ENCODE peak calls at places on chromosomes 7 and 10, in four cellular contexts. One of them, this sample, is unnamed.
A peak's percentile ranks its signal among the peaks of the same experiment; 100 is the strongest.

GRCh38 chr10:23656735-23657134 is 217.9 kb downstream of the OTUD1 start:
- DNase-seq in brain microvascular endothelial cell: no peak
- DNase-seq in stomach: no peak
- DNase-seq in activated B cell treated with CpG ODN at 0.5 μM for 24 hours: no peak
- DNase-seq in this sample: no peak

GRCh38 chr10:47349941-47350371 is 1.8 kb downstream of the RBP3 start:
- DNase-seq in activated B cell treated with CpG ODN at 0.5 μM for 24 hours: no peak
- DNase-seq in brain microvascular endothelial cell: no peak
- DNase-seq in stomach: no peak
- DNase-seq in this sample: no peak

GRCh38 chr7:76352193-76352592 is 6.6 kb downstream of the YWHAG start:
- DNase-seq in activated B cell treated with CpG ODN at 0.5 μM for 24 hours: no peak
- DNase-seq in stomach: no peak
- DNase-seq in brain microvascular endothelial cell: no peak
- DNase-seq in this sample: no peak

GRCh38 chr7:45985902-45986301 is 64.8 kb upstream of the IGFBP3 start:
- DNase-seq in activated B cell treated with CpG ODN at 0.5 μM for 24 hours: no peak
- DNase-seq in brain microvascular endothelial cell: peak; percentile 46
- DNase-seq in stomach: no peak
- DNase-seq in this sample: no peak

GRCh38 chr10:89954787-89955566 is 253.6 kb downstream of the KIF20B start:
- DNase-seq in brain microvascular endothelial cell: no peak
- DNase-seq in stomach: no peak
- DNase-seq in activated B cell treated with CpG ODN at 0.5 μM for 24 hours: no peak
- DNase-seq in this sample: no peak

GRCh38 chr10:78914502-78915330 is 154.1 kb upstream of the ZMIZ1 start:
- DNase-seq in stomach: peak; percentile 68
- DNase-seq in activated B cell treated with CpG ODN at 0.5 μM for 24 hours: no peak
- DNase-seq in brain microvascular endothelial cell: no peak
- DNase-seq in this sample: no peak

GRCh38 chr7:28708458-28708951 is 249.6 kb downstream of the TRIL start:
- DNase-seq in stomach: no peak
- DNase-seq in brain microvascular endothelial cell: no peak
- DNase-seq in activated B cell treated with CpG ODN at 0.5 μM for 24 hours: no peak
- DNase-seq in this sample: no peak

GRCh38 chr10:108409316-108409715 is 1244.8 kb upstream of the SORCS1 start:
- DNase-seq in stomach: no peak
- DNase-seq in activated B cell treated with CpG ODN at 0.5 μM for 24 hours: no peak
- DNase-seq in brain microvascular endothelial cell: no peak
- DNase-seq in this sample: no peak

GRCh38 chr7:157799076-157799685 is 462.4 kb downstream of the DNAJB6 start:
- DNase-seq in activated B cell treated with CpG ODN at 0.5 μM for 24 hours: no peak
- DNase-seq in brain microvascular endothelial cell: no peak
- DNase-seq in stomach: no peak
- DNase-seq in this sample: no peak

GRCh38 chr7:42624471-42624870 is 287.4 kb downstream of the C7orf25 start:
- DNase-seq in activated B cell treated with CpG ODN at 0.5 μM for 24 hours: no peak
- DNase-seq in stomach: no peak
- DNase-seq in brain microvascular endothelial cell: peak; percentile 28
- DNase-seq in this sample: no peak

GRCh38 chr10:103578782-103579382 is 85.4 kb downstream of the NEURL1 start:
- DNase-seq in brain microvascular endothelial cell: no peak
- DNase-seq in activated B cell treated with CpG ODN at 0.5 μM for 24 hours: no peak
- DNase-seq in stomach: peak; percentile 69
- DNase-seq in this sample: no peak

GRCh38 chr7:44158873-44159631 is 17.9 kb upstream of the MYL7 start:
- DNase-seq in activated B cell treated with CpG ODN at 0.5 μM for 24 hours: no peak
- DNase-seq in brain microvascular endothelial cell: no peak
- DNase-seq in stomach: no peak
- DNase-seq in this sample: no peak

GRCh38 chr7:155431231-155431630 is 26.7 kb upstream of the EN2 start:
- DNase-seq in stomach: no peak
- DNase-seq in activated B cell treated with CpG ODN at 0.5 μM for 24 hours: no peak
- DNase-seq in brain microvascular endothelial cell: no peak
- DNase-seq in this sample: no peak

GRCh38 chr10:43123361-43124093 is 14.7 kb upstream of the CSGALNACT2 start:
- DNase-seq in stomach: peak; percentile 18
- DNase-seq in brain microvascular endothelial cell: no peak
- DNase-seq in activated B cell treated with CpG ODN at 0.5 μM for 24 hours: no peak
- DNase-seq in this sample: no peak

GRCh38 chr10:103395754-103396066 is 565 bp downstream of the ATP5MK start:
- DNase-seq in stomach: no peak
- DNase-seq in brain microvascular endothelial cell: no peak
- DNase-seq in activated B cell treated with CpG ODN at 0.5 μM for 24 hours: no peak
- DNase-seq in this sample: no peak

GRCh38 chr7:4792537-4793126 is 17.2 kb downstream of the AP5Z1 start:
- DNase-seq in activated B cell treated with CpG ODN at 0.5 μM for 24 hours: no peak
- DNase-seq in brain microvascular endothelial cell: no peak
- DNase-seq in stomach: no peak
- DNase-seq in this sample: no peak

GRCh38 chr7:79199961-79200360 is 253.5 kb downstream of the MAGI2 start:
- DNase-seq in activated B cell treated with CpG ODN at 0.5 μM for 24 hours: no peak
- DNase-seq in stomach: no peak
- DNase-seq in brain microvascular endothelial cell: no peak
- DNase-seq in this sample: no peak

GRCh38 chr10:992523-993340 is 4.5 kb downstream of the GTPBP4 start:
- DNase-seq in brain microvascular endothelial cell: no peak
- DNase-seq in stomach: no peak
- DNase-seq in activated B cell treated with CpG ODN at 0.5 μM for 24 hours: no peak
- DNase-seq in this sample: no peak

GRCh38 chr7:155289949-155290501 is 7.7 kb upstream of the INSIG1 start:
- DNase-seq in brain microvascular endothelial cell: no peak
- DNase-seq in stomach: no peak
- DNase-seq in activated B cell treated with CpG ODN at 0.5 μM for 24 hours: no peak
- DNase-seq in this sample: no peak

GRCh38 chr10:103592186-103593021 is 98.9 kb downstream of the NEURL1 start:
- DNase-seq in brain microvascular endothelial cell: peak; percentile 20
- DNase-seq in stomach: peak; percentile 47
- DNase-seq in activated B cell treated with CpG ODN at 0.5 μM for 24 hours: peak; percentile 29
- DNase-seq in this sample: peak; percentile 38

GRCh38 chr7:68691261-68692216 is 906.7 kb upstream of the AUTS2 start:
- DNase-seq in brain microvascular endothelial cell: peak; percentile 25
- DNase-seq in activated B cell treated with CpG ODN at 0.5 μM for 24 hours: no peak
- DNase-seq in stomach: no peak
- DNase-seq in this sample: no peak

GRCh38 chr7:33243319-33243881 is 114.0 kb downstream of the BBS9 start:
- DNase-seq in activated B cell treated with CpG ODN at 0.5 μM for 24 hours: no peak
- DNase-seq in stomach: no peak
- DNase-seq in brain microvascular endothelial cell: peak; percentile 26
- DNase-seq in this sample: no peak

GRCh38 chr10:69237528-69238159 is 17.5 kb downstream of the HKDC1 start:
- DNase-seq in brain microvascular endothelial cell: peak; percentile 75
- DNase-seq in stomach: peak; percentile 90
- DNase-seq in activated B cell treated with CpG ODN at 0.5 μM for 24 hours: peak; percentile 79
- DNase-seq in this sample: peak; percentile 81

GRCh38 chr10:61929555-61929954 is 28.1 kb downstream of the ARID5B start:
- DNase-seq in stomach: no peak
- DNase-seq in activated B cell treated with CpG ODN at 0.5 μM for 24 hours: no peak
- DNase-seq in brain microvascular endothelial cell: no peak
- DNase-seq in this sample: no peak

GRCh38 chr10:101367569-101368453 is 13.8 kb downstream of the BTRC start:
- DNase-seq in stomach: no peak
- DNase-seq in activated B cell treated with CpG ODN at 0.5 μM for 24 hours: no peak
- DNase-seq in brain microvascular endothelial cell: peak; percentile 82
- DNase-seq in this sample: no peak

GRCh38 chr10:2282194-2282593 is 544.9 kb upstream of the ADARB2 start:
- DNase-seq in activated B cell treated with CpG ODN at 0.5 μM for 24 hours: no peak
- DNase-seq in stomach: no peak
- DNase-seq in brain microvascular endothelial cell: no peak
- DNase-seq in this sample: no peak

GRCh38 chr7:136045992-136046391 is 68.8 kb upstream of the MTPN start:
- DNase-seq in activated B cell treated with CpG ODN at 0.5 μM for 24 hours: no peak
- DNase-seq in brain microvascular endothelial cell: no peak
- DNase-seq in stomach: no peak
- DNase-seq in this sample: no peak

GRCh38 chr10:97465982-97466381 is 20.0 kb downstream of the ZDHHC16 start:
- DNase-seq in stomach: no peak
- DNase-seq in brain microvascular endothelial cell: no peak
- DNase-seq in activated B cell treated with CpG ODN at 0.5 μM for 24 hours: no peak
- DNase-seq in this sample: no peak

GRCh38 chr7:16123117-16123770 is 298.1 kb downstream of the CRPPA start:
- DNase-seq in brain microvascular endothelial cell: no peak
- DNase-seq in activated B cell treated with CpG ODN at 0.5 μM for 24 hours: no peak
- DNase-seq in stomach: no peak
- DNase-seq in this sample: no peak

GRCh38 chr10:114560144-114560543 is 97.9 kb downstream of the ABLIM1 start:
- DNase-seq in stomach: no peak
- DNase-seq in brain microvascular endothelial cell: no peak
- DNase-seq in activated B cell treated with CpG ODN at 0.5 μM for 24 hours: no peak
- DNase-seq in this sample: no peak

GRCh38 chr10:91603931-91604331 is 28.9 kb downstream of the PPP1R3C start:
- DNase-seq in stomach: no peak
- DNase-seq in brain microvascular endothelial cell: peak; percentile 10
- DNase-seq in activated B cell treated with CpG ODN at 0.5 μM for 24 hours: no peak
- DNase-seq in this sample: no peak

GRCh38 chr7:1546274-1546908 is 9.6 kb downstream of the TMEM184A start:
- DNase-seq in stomach: no peak
- DNase-seq in activated B cell treated with CpG ODN at 0.5 μM for 24 hours: no peak
- DNase-seq in brain microvascular endothelial cell: no peak
- DNase-seq in this sample: no peak

GRCh38 chr7:1544896-1545416 is 11.0 kb downstream of the TMEM184A start:
- DNase-seq in activated B cell treated with CpG ODN at 0.5 μM for 24 hours: no peak
- DNase-seq in brain microvascular endothelial cell: no peak
- DNase-seq in stomach: no peak
- DNase-seq in this sample: no peak

GRCh38 chr7:1546909-1547776 is 8.9 kb downstream of the TMEM184A start:
- DNase-seq in stomach: no peak
- DNase-seq in brain microvascular endothelial cell: no peak
- DNase-seq in activated B cell treated with CpG ODN at 0.5 μM for 24 hours: no peak
- DNase-seq in this sample: no peak

GRCh38 chr7:1544178-1544895 is 11.7 kb downstream of the TMEM184A start:
- DNase-seq in activated B cell treated with CpG ODN at 0.5 μM for 24 hours: no peak
- DNase-seq in brain microvascular endothelial cell: no peak
- DNase-seq in stomach: no peak
- DNase-seq in this sample: no peak

GRCh38 chr7:1545417-1546246 is 10.4 kb downstream of the TMEM184A start:
- DNase-seq in brain microvascular endothelial cell: no peak
- DNase-seq in activated B cell treated with CpG ODN at 0.5 μM for 24 hours: no peak
- DNase-seq in stomach: no peak
- DNase-seq in this sample: no peak
- TF ChIP-seq CTCF in brain microvascular endothelial cell: peak; percentile 20
- TF ChIP-seq CTCF in activated B cell treated with CpG ODN at 0.5 μM for 24 hours: no peak
- TF ChIP-seq CTCF in stomach: no peak
- TF ChIP-seq CTCF in this sample: no peak

DNA sequence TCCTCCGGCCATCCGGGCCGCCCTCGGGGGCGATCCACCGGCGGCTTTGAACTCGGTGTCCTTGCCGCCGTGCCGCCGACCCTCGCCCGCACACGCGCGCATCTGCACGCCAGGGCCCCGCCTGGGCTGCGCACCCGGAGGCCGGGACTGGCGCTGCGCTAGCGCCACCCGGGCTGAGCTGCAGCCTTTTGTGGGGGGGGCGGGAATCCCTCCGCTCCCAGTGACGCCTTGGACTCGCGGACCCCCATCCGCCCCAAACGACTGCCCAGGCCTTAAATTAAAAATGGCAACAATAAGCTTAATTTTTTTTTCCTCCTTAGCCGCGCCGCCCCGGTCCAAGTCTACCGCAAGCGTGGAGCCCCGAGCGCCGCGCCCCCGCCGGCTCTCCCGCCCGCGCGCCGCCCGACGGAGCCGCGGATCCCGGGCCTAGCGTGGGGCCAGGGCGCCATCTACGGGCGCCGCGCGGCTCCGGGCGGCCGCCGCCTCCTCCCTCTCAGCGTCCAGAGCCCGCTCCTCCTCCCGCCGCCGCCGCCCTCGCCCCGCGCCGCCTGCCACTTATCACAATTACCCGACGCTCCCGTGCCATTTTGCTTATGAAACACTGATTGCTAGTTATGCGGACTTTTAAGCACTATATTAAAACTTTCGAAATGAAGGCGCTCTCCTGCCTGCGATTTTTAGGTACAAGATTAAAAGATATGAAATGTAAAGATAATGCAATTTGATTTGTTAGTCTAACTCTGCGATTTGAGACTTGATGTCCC is 7.5 kb upstream of the EBF3 start:
- DNase-seq in stomach: peak; percentile 59
- DNase-seq in brain microvascular endothelial cell: no peak
- DNase-seq in activated B cell treated with CpG ODN at 0.5 μM for 24 hours: no peak
- DNase-seq in this sample: peak; percentile 53
- TF ChIP-seq CTCF in stomach: no peak
- TF ChIP-seq CTCF in brain microvascular endothelial cell: peak; percentile 30
- TF ChIP-seq CTCF in activated B cell treated with CpG ODN at 0.5 μM for 24 hours: no peak
- TF ChIP-seq CTCF in this sample: peak; percentile 62

GRCh38 chr10:124217906-124218769 is 124.7 kb upstream of the CHST15 start:
- DNase-seq in stomach: no peak
- DNase-seq in activated B cell treated with CpG ODN at 0.5 μM for 24 hours: no peak
- DNase-seq in brain microvascular endothelial cell: no peak
- DNase-seq in this sample: no peak
- TF ChIP-seq CTCF in stomach: no peak
- TF ChIP-seq CTCF in activated B cell treated with CpG ODN at 0.5 μM for 24 hours: no peak
- TF ChIP-seq CTCF in brain microvascular endothelial cell: no peak
- TF ChIP-seq CTCF in this sample: peak; percentile 33

DNA sequence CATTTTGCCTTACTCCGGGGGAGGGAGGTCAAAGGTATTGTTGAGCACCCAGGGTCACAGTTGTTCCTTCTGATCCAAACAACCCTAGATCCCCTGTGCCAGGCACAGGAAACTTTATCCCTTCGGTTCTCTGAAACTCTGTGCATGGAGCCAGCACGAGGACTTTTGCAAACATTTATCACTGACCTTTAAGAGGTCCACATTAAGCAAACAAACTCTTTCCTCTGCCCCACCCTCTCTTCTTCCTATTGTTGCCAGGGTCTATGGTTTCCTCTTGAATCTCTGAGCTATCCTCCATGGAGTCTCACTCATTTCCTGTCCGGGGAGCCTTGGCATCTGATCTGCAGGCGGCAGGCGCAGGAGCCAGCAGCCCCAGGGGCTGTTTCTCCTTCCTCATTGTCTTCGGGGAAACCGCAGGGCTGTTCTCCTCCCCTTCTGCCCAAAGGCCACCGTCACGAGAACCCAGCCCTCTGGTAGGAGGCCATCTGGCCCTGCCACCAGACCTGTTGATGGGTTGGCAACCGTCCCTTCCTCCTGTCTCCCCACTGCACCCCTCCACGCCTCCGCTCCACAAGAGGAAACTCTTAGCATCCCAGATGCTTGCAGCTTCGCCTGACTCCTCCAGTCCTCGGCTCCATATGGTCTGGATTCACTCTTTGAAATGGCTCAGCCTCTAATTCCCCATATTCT is 327.3 kb upstream of the NRP1 start:
- DNase-seq in stomach: peak; percentile 26
- DNase-seq in activated B cell treated with CpG ODN at 0.5 μM for 24 hours: no peak
- DNase-seq in brain microvascular endothelial cell: peak; percentile 16
- DNase-seq in this sample: no peak
- TF ChIP-seq CTCF in stomach: no peak
- TF ChIP-seq CTCF in activated B cell treated with CpG ODN at 0.5 μM for 24 hours: no peak
- TF ChIP-seq CTCF in brain microvascular endothelial cell: no peak
- TF ChIP-seq CTCF in this sample: no peak

GRCh38 chr7:107248551-107249316 is 79.9 kb downstream of the HBP1 start:
- DNase-seq in stomach: no peak
- DNase-seq in brain microvascular endothelial cell: no peak
- DNase-seq in activated B cell treated with CpG ODN at 0.5 μM for 24 hours: no peak
- DNase-seq in this sample: no peak
- TF ChIP-seq CTCF in stomach: no peak
- TF ChIP-seq CTCF in brain microvascular endothelial cell: no peak
- TF ChIP-seq CTCF in activated B cell treated with CpG ODN at 0.5 μM for 24 hours: no peak
- TF ChIP-seq CTCF in this sample: no peak

GRCh38 chr7:131302876-131303707 is 24.6 kb upstream of the MKLN1 start:
- DNase-seq in activated B cell treated with CpG ODN at 0.5 μM for 24 hours: no peak
- DNase-seq in stomach: peak; percentile 46
- DNase-seq in brain microvascular endothelial cell: no peak
- DNase-seq in this sample: no peak
- TF ChIP-seq CTCF in activated B cell treated with CpG ODN at 0.5 μM for 24 hours: no peak
- TF ChIP-seq CTCF in stomach: no peak
- TF ChIP-seq CTCF in brain microvascular endothelial cell: peak; percentile 78
- TF ChIP-seq CTCF in this sample: peak; percentile 50